ENCODE peak calls at places on chromosomes 12 and 14, in seven cellular contexts. One of them, this sample, is unnamed.

GRCh38 chr12:72610854-72611358 is 338.7 kb downstream of the TRHDE start:
- DNase-seq in breast epithelium: no peak
- DNase-seq in tibial nerve: no peak
- DNase-seq in upper lobe of left lung: no peak
- DNase-seq in gastrocnemius medialis: no peak
- DNase-seq in IMR-90: no peak
- DNase-seq in stomach: no peak
- DNase-seq in this sample: no peak

GRCh38 chr14:99793213-99794155 is at the start of gene EML1:
- DNase-seq in tibial nerve: peak
- DNase-seq in IMR-90: peak
- DNase-seq in gastrocnemius medialis: peak
- DNase-seq in stomach: peak
- DNase-seq in breast epithelium: peak
- DNase-seq in upper lobe of left lung: peak
- DNase-seq in this sample: no peak

GRCh38 chr12:164207-164606 is 49.8 kb downstream of the SLC6A12 start:
- DNase-seq in stomach: no peak
- DNase-seq in gastrocnemius medialis: no peak
- DNase-seq in upper lobe of left lung: no peak
- DNase-seq in breast epithelium: no peak
- DNase-seq in tibial nerve: no peak
- DNase-seq in IMR-90: no peak
- DNase-seq in this sample: no peak

GRCh38 chr14:57657487-57657886 is 163.8 kb upstream of the CCDC198 start:
- DNase-seq in upper lobe of left lung: no peak
- DNase-seq in stomach: no peak
- DNase-seq in IMR-90: peak
- DNase-seq in tibial nerve: no peak
- DNase-seq in gastrocnemius medialis: no peak
- DNase-seq in breast epithelium: no peak
- DNase-seq in this sample: no peak

GRCh38 chr12:15558915-15559528 is 230.2 kb downstream of the EPS8 start:
- DNase-seq in tibial nerve: no peak
- DNase-seq in IMR-90: peak
- DNase-seq in breast epithelium: no peak
- DNase-seq in stomach: no peak
- DNase-seq in gastrocnemius medialis: no peak
- DNase-seq in upper lobe of left lung: no peak
- DNase-seq in this sample: no peak

GRCh38 chr12:93667672-93668071 is 9.5 kb upstream of the CRADD start:
- DNase-seq in IMR-90: peak
- DNase-seq in gastrocnemius medialis: no peak
- DNase-seq in breast epithelium: no peak
- DNase-seq in upper lobe of left lung: no peak
- DNase-seq in tibial nerve: no peak
- DNase-seq in stomach: no peak
- DNase-seq in this sample: peak

GRCh38 chr12:16136206-16136605 is 141.3 kb downstream of the SLC15A5 start:
- DNase-seq in upper lobe of left lung: no peak
- DNase-seq in stomach: no peak
- DNase-seq in tibial nerve: no peak
- DNase-seq in gastrocnemius medialis: no peak
- DNase-seq in IMR-90: no peak
- DNase-seq in breast epithelium: no peak
- DNase-seq in this sample: no peak

GRCh38 chr12:52041695-52042123 is 9.5 kb upstream of the NR4A1 start:
- DNase-seq in gastrocnemius medialis: no peak
- DNase-seq in IMR-90: peak
- DNase-seq in tibial nerve: no peak
- DNase-seq in breast epithelium: peak
- DNase-seq in stomach: peak
- DNase-seq in upper lobe of left lung: no peak
- DNase-seq in this sample: no peak

GRCh38 chr12:71799105-71799504 is 40.5 kb upstream of the TBC1D15 start:
- DNase-seq in breast epithelium: no peak
- DNase-seq in IMR-90: peak
- DNase-seq in upper lobe of left lung: no peak
- DNase-seq in tibial nerve: no peak
- DNase-seq in stomach: no peak
- DNase-seq in gastrocnemius medialis: no peak
- DNase-seq in this sample: no peak

GRCh38 chr12:24530689-24531088 is 418.2 kb downstream of the BCAT1 start:
- DNase-seq in gastrocnemius medialis: no peak
- DNase-seq in stomach: no peak
- DNase-seq in upper lobe of left lung: no peak
- DNase-seq in breast epithelium: no peak
- DNase-seq in IMR-90: no peak
- DNase-seq in tibial nerve: no peak
- DNase-seq in this sample: no peak

GRCh38 chr14:53638966-53639365 is 317.7 kb downstream of the BMP4 start:
- DNase-seq in gastrocnemius medialis: no peak
- DNase-seq in stomach: no peak
- DNase-seq in tibial nerve: no peak
- DNase-seq in upper lobe of left lung: no peak
- DNase-seq in breast epithelium: no peak
- DNase-seq in IMR-90: peak
- DNase-seq in this sample: no peak

GRCh38 chr14:90546767-90547166 is 149.9 kb downstream of the CALM1 start:
- DNase-seq in stomach: no peak
- DNase-seq in upper lobe of left lung: no peak
- DNase-seq in IMR-90: no peak
- DNase-seq in breast epithelium: no peak
- DNase-seq in tibial nerve: no peak
- DNase-seq in gastrocnemius medialis: no peak
- DNase-seq in this sample: no peak

GRCh38 chr12:49036029-49036428 is 17.5 kb upstream of the PRKAG1 start:
- DNase-seq in upper lobe of left lung: no peak
- DNase-seq in IMR-90: no peak
- DNase-seq in stomach: no peak
- DNase-seq in gastrocnemius medialis: no peak
- DNase-seq in breast epithelium: no peak
- DNase-seq in tibial nerve: no peak
- DNase-seq in this sample: no peak

GRCh38 chr12:49039421-49040363 is 20.9 kb downstream of the KMT2D start:
- DNase-seq in stomach: no peak
- DNase-seq in upper lobe of left lung: no peak
- DNase-seq in IMR-90: no peak
- DNase-seq in gastrocnemius medialis: no peak
- DNase-seq in tibial nerve: no peak
- DNase-seq in breast epithelium: no peak
- DNase-seq in this sample: no peak

GRCh38 chr12:49037111-49037946 is 18.8 kb upstream of the PRKAG1 start:
- DNase-seq in tibial nerve: no peak
- DNase-seq in gastrocnemius medialis: no peak
- DNase-seq in upper lobe of left lung: peak
- DNase-seq in breast epithelium: no peak
- DNase-seq in IMR-90: no peak
- DNase-seq in stomach: no peak
- DNase-seq in this sample: no peak

GRCh38 chr12:49038291-49038955 is 19.8 kb upstream of the PRKAG1 start:
- DNase-seq in gastrocnemius medialis: no peak
- DNase-seq in breast epithelium: no peak
- DNase-seq in stomach: no peak
- DNase-seq in IMR-90: no peak
- DNase-seq in upper lobe of left lung: no peak
- DNase-seq in tibial nerve: no peak
- DNase-seq in this sample: no peak

GRCh38 chr12:49037947-49038237 is 19.3 kb upstream of the PRKAG1 start:
- DNase-seq in breast epithelium: no peak
- DNase-seq in IMR-90: no peak
- DNase-seq in gastrocnemius medialis: no peak
- DNase-seq in stomach: no peak
- DNase-seq in upper lobe of left lung: no peak
- DNase-seq in tibial nerve: no peak
- DNase-seq in this sample: no peak
- TF ChIP-seq POLR2A in breast epithelium: no peak
- TF ChIP-seq POLR2A in IMR-90: no peak
- TF ChIP-seq POLR2A in gastrocnemius medialis: no peak
- TF ChIP-seq POLR2A in stomach: no peak
- TF ChIP-seq POLR2A in upper lobe of left lung: no peak
- TF ChIP-seq POLR2A in tibial nerve: no peak
- TF ChIP-seq POLR2A in this sample: no peak

DNA sequence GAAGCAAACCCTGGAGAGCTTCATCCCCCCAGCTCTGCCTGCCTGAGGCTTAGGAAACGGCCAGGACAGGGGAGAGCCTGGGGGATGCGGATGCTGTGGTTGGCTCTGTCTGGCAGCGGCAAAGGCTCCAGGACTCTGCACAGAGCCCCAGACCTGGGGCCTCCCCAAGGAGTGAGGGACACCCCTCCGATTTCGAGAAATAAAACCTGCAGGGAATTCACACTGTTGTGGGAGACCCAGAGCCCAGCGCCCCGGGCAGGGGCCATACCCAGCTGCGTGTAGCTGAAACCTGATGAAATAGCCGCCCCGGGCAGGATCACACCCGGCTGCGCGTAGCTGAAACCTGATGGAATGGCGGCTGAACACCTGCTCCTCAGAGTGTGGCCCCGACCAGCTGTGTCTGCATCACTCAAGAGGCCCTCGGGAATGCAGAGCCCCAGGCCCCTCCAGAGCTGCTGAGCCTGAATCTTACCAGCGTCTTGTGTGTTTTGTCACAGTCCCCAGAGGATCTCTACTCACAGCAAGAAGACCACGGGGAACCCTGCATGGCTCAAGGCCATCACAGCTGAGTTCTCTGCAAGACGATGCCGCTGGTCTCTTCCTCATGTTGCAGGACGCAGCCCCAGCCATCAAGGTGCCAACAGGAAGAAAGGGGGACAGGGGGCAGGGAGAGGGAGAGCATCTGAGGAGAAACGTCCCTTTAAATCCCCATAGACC is 46.5 kb upstream of the GALNT9 start:
- DNase-seq in IMR-90: no peak
- DNase-seq in tibial nerve: no peak
- DNase-seq in upper lobe of left lung: no peak
- DNase-seq in gastrocnemius medialis: no peak
- DNase-seq in breast epithelium: no peak
- DNase-seq in stomach: no peak
- DNase-seq in this sample: no peak
- TF ChIP-seq CTCF in IMR-90: no peak
- TF ChIP-seq CTCF in tibial nerve: no peak
- TF ChIP-seq CTCF in upper lobe of left lung: no peak
- TF ChIP-seq CTCF in gastrocnemius medialis: no peak
- TF ChIP-seq CTCF in breast epithelium: no peak
- TF ChIP-seq CTCF in stomach: no peak
- TF ChIP-seq CTCF in this sample: no peak

GRCh38 chr12:107558816-107559382 is 126.7 kb upstream of the PWP1 start:
- DNase-seq in tibial nerve: no peak
- DNase-seq in gastrocnemius medialis: no peak
- DNase-seq in IMR-90: no peak
- DNase-seq in stomach: no peak
- DNase-seq in breast epithelium: no peak
- DNase-seq in upper lobe of left lung: no peak
- DNase-seq in this sample: no peak

GRCh38 chr12:107557026-107557425 is 128.6 kb upstream of the PWP1 start:
- DNase-seq in IMR-90: no peak
- DNase-seq in breast epithelium: no peak
- DNase-seq in upper lobe of left lung: no peak
- DNase-seq in tibial nerve: no peak
- DNase-seq in gastrocnemius medialis: no peak
- DNase-seq in stomach: no peak
- DNase-seq in this sample: peak

GRCh38 chr12:107560194-107560905 is 125.2 kb upstream of the PWP1 start:
- DNase-seq in upper lobe of left lung: no peak
- DNase-seq in gastrocnemius medialis: no peak
- DNase-seq in tibial nerve: no peak
- DNase-seq in stomach: no peak
- DNase-seq in breast epithelium: no peak
- DNase-seq in IMR-90: no peak
- DNase-seq in this sample: no peak

GRCh38 chr12:107557589-107558100 is 128.0 kb upstream of the PWP1 start:
- DNase-seq in gastrocnemius medialis: no peak
- DNase-seq in tibial nerve: no peak
- DNase-seq in upper lobe of left lung: no peak
- DNase-seq in IMR-90: no peak
- DNase-seq in stomach: no peak
- DNase-seq in breast epithelium: no peak
- DNase-seq in this sample: peak

GRCh38 chr12:107558141-107558815 is 127.3 kb upstream of the PWP1 start:
- DNase-seq in tibial nerve: no peak
- DNase-seq in breast epithelium: no peak
- DNase-seq in IMR-90: no peak
- DNase-seq in stomach: no peak
- DNase-seq in upper lobe of left lung: no peak
- DNase-seq in gastrocnemius medialis: no peak
- DNase-seq in this sample: no peak
- TF ChIP-seq POLR2A in tibial nerve: no peak
- TF ChIP-seq POLR2A in breast epithelium: no peak
- TF ChIP-seq POLR2A in IMR-90: no peak
- TF ChIP-seq POLR2A in stomach: no peak
- TF ChIP-seq POLR2A in upper lobe of left lung: no peak
- TF ChIP-seq POLR2A in gastrocnemius medialis: no peak
- TF ChIP-seq POLR2A in this sample: no peak

GRCh38 chr12:4383304-4383865 is 3.9 kb upstream of the FGF23 start:
- DNase-seq in gastrocnemius medialis: no peak
- DNase-seq in breast epithelium: no peak
- DNase-seq in upper lobe of left lung: no peak
- DNase-seq in tibial nerve: no peak
- DNase-seq in IMR-90: no peak
- DNase-seq in stomach: no peak
- DNase-seq in this sample: peak
- TF ChIP-seq CTCF in gastrocnemius medialis: no peak
- TF ChIP-seq CTCF in breast epithelium: no peak
- TF ChIP-seq CTCF in upper lobe of left lung: no peak
- TF ChIP-seq CTCF in tibial nerve: no peak
- TF ChIP-seq CTCF in IMR-90: no peak
- TF ChIP-seq CTCF in stomach: no peak
- TF ChIP-seq CTCF in this sample: no peak

GRCh38 chr12:7989827-7990491 is 42.6 kb upstream of the FOXJ2 start:
- DNase-seq in tibial nerve: peak
- DNase-seq in upper lobe of left lung: no peak
- DNase-seq in gastrocnemius medialis: peak
- DNase-seq in IMR-90: peak
- DNase-seq in stomach: peak
- DNase-seq in breast epithelium: no peak
- DNase-seq in this sample: no peak
- TF ChIP-seq POLR2A in tibial nerve: no peak
- TF ChIP-seq POLR2A in upper lobe of left lung: peak
- TF ChIP-seq POLR2A in gastrocnemius medialis: no peak
- TF ChIP-seq POLR2A in IMR-90: no peak
- TF ChIP-seq POLR2A in stomach: no peak
- TF ChIP-seq POLR2A in breast epithelium: no peak
- TF ChIP-seq POLR2A in this sample: no peak